ENCODE peak calls at places on chromosomes 4 and X, in eight cellular contexts. K is right cardiac atrium, C is keratinocyte, G is esophagus muscularis mucosa, W is left lung, J is RWPE1, I is cardiac muscle cell, S is A549. H is an unnamed sample.
A peak's percentile ranks its signal among the peaks of the same experiment; 100 is the strongest.

GRCh38 chr4:8618961-8619720 is 26.6 kb downstream of the CPZ start:
- DNase-seq in K (peak; percentile 46), C (no peak), G (no peak), W (no peak), J (no peak), I (no peak), S (no peak), H (no peak)

GRCh38 chrX:144732588-144732987 is 514.7 kb upstream of the SPANXN1 start:
- DNase-seq in K (no peak), C (peak; percentile 1), G (no peak), W (no peak), J (no peak), I (no peak), S (no peak), H (no peak)

GRCh38 chr4:105227054-105227453 is 80.4 kb downstream of the TET2 start:
- DNase-seq in K (no peak), C (no peak), G (no peak), W (no peak), J (no peak), I (peak; percentile 3), S (no peak), H (no peak)

GRCh38 chrX:147911192-147912022 is at the start of gene FMR1:
- DNase-seq in K (peak; percentile 97), C (peak; percentile 58), G (peak; percentile 96), W (peak; percentile 94), J (peak; percentile 96), I (peak; percentile 94), S (peak; percentile 94), H (peak; percentile 46)

GRCh38 chr4:63370997-63371396 is 1038.3 kb downstream of the TECRL start:
- DNase-seq in K (no peak), C (no peak), G (no peak), W (no peak), J (no peak), I (no peak), S (no peak), H (no peak)

GRCh38 chr4:82770607-82771006 is 28.0 kb downstream of the SCD5 start:
- DNase-seq in K (no peak), C (no peak), G (no peak), W (no peak), J (no peak), I (no peak), S (no peak), H (peak; percentile 77)

GRCh38 chrX:143701460-143701859 is 19.1 kb downstream of the SPANXN2 start:
- DNase-seq in K (no peak), C (no peak), G (no peak), W (no peak), J (no peak), I (no peak), S (no peak), H (no peak)

GRCh38 chrX:40140706-40141499 is 43.1 kb upstream of the BCOR start:
- DNase-seq in K (peak; percentile 73), C (no peak), G (no peak), W (no peak), J (no peak), I (peak; percentile 73), S (no peak), H (no peak)

DNA sequence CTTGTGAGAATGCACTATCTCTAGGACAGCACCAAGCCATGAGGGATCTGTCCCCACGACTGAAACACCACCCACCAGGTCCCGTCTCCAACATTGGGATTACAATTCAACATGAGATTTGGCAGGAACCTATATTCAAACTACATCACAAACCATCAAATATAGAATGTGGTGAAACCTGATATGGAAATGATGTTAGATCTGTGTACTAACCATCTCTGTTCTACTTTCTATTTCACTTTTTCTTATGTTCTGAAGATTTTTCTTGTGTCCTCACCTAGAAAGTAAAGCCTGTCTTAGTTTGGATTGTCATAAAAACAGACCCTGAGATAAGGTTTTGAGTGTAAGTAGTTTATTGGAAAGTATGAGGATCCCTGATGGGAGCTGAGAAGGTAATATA is 37.8 kb upstream of the TACR3 start:
- DNase-seq in K (no peak), C (no peak), G (no peak), W (no peak), J (no peak), I (no peak), S (no peak), H (no peak)
- H3K27ac ChIP-seq in K (no peak overlapping the region), C (no peak overlapping the region), G (no peak overlapping the region), W (no peak overlapping the region), J (no peak overlapping the region), I (no peak overlapping the region), S (no peak overlapping the region), H (no peak overlapping the region)

GRCh38 chr4:112885897-112886296 is 163.6 kb upstream of the ANK2 start:
- DNase-seq in K (no peak), C (no peak), G (no peak), W (no peak), J (no peak), I (no peak), S (no peak), H (no peak)
- H3K27ac ChIP-seq in K (no peak overlapping the region), C (no peak overlapping the region), G (no peak overlapping the region), W (no peak overlapping the region), J (no peak overlapping the region), I (no peak overlapping the region), S (no peak overlapping the region), H (no peak overlapping the region)

GRCh38 chrX:56764153-56764974 is 35.3 kb downstream of the NBDY start:
- DNase-seq in K (peak; percentile 88), C (no peak), G (peak; percentile 55), W (peak; percentile 72), J (peak; percentile 27), I (peak; percentile 84), S (peak; percentile 73), H (no peak)
- H3K27ac ChIP-seq in K (peak overlapping the region; percentile 29), C (peak overlapping the region; percentile 26), G (peak overlapping the region; percentile 86), W (peak overlapping the region; percentile 53), J (no peak overlapping the region), I (no peak overlapping the region), S (no peak overlapping the region), H (peak overlapping the region; percentile 97)

DNA sequence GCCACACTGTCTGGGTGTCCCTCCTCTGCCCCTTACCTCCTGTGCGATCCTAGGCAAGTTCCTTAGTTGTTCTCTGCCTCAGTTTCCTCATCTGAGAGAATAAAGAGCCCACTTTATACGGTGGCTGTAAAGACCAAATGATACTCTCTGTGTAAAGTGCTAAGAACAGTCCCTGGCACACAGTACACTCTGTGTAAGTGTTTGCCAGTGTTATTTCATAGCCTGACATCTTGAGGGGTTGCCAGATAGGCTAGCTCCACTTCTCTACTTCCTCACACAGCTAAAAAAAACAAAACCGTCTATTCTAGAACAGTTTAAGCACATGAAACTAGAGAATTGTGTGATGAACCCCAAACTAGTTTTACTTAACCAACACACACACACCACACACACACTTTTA is 17.1 kb downstream of the SPON2 start:
- DNase-seq in K (no peak), C (no peak), G (peak; percentile 74), W (no peak), J (no peak), I (no peak), S (no peak), H (no peak)
- H3K27ac ChIP-seq in K (no peak overlapping the region), C (no peak overlapping the region), G (peak overlapping the region; percentile 5), W (no peak overlapping the region), J (no peak overlapping the region), I (no peak overlapping the region), S (no peak overlapping the region), H (no peak overlapping the region)

GRCh38 chr4:147587061-147587460 is 30.1 kb upstream of the TMEM184C start:
- DNase-seq in K (no peak), C (no peak), G (no peak), W (no peak), J (no peak), I (no peak), S (no peak), H (no peak)

GRCh38 chr4:147594107-147594506 is 23.1 kb upstream of the TMEM184C start:
- DNase-seq in K (no peak), C (no peak), G (peak; percentile 47), W (no peak), J (no peak), I (peak; percentile 28), S (no peak), H (no peak)

GRCh38 chr4:147590249-147590920 is 26.8 kb upstream of the TMEM184C start:
- DNase-seq in K (peak; percentile 60), C (no peak), G (peak; percentile 57), W (peak; percentile 38), J (peak; percentile 52), I (peak; percentile 85), S (peak; percentile 52), H (peak; percentile 59)

GRCh38 chr4:147589586-147589985 is 27.6 kb upstream of the TMEM184C start:
- DNase-seq in K (no peak), C (no peak), G (peak; percentile 60), W (no peak), J (no peak), I (no peak), S (no peak), H (no peak)

GRCh38 chr4:147591048-147591577 is 26.1 kb upstream of the TMEM184C start:
- DNase-seq in K (no peak), C (no peak), G (peak; percentile 21), W (no peak), J (no peak), I (peak; percentile 20), S (no peak), H (no peak)
- H3K27ac ChIP-seq in K (no peak overlapping the region), C (no peak overlapping the region), G (no peak overlapping the region), W (no peak overlapping the region), J (no peak overlapping the region), I (no peak overlapping the region), S (no peak overlapping the region), H (no peak overlapping the region)

GRCh38 chr4:2241003-2241402 is 918 bp downstream of the HAUS3 start:
- DNase-seq in K (no peak), C (no peak), G (no peak), W (no peak), J (no peak), I (no peak), S (no peak), H (no peak)
- H3K27ac ChIP-seq in K (no peak overlapping the region), C (peak overlapping the region; percentile 24), G (peak overlapping the region; percentile 80), W (peak overlapping the region; percentile 81), J (peak overlapping the region; percentile 85), I (peak overlapping the region; percentile 61), S (peak overlapping the region; percentile 76), H (no peak overlapping the region)

DNA sequence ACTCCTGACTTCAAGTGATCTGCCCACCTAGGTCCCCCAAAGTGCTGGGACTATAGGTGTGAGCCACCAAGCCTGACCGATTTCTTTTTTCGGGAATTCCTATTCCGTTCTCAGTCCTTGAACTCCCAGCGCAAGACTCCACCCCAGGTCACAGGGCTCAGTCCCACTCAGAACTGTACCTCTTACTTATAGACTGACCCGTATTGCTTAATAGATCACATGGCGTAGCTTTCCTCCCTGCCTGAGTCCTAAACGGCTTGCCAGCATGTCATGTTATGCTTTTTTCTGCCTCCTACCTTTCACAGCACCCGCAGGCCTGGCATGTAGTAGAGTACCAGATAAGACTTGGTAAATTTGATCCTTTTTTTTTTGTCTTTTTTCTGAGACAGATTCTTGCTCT is 22.4 kb downstream of the SAT1 start:
- DNase-seq in K (no peak), C (no peak), G (no peak), W (no peak), J (no peak), I (no peak), S (no peak), H (no peak)
- H3K27ac ChIP-seq in K (no peak overlapping the region), C (no peak overlapping the region), G (no peak overlapping the region), W (peak overlapping the region; percentile 65), J (peak overlapping the region; percentile 87), I (no peak overlapping the region), S (peak overlapping the region; percentile 98), H (no peak overlapping the region)

GRCh38 chr4:137530176-137530575 is 2.1 kb downstream of the PCDH18 start:
- DNase-seq in K (no peak), C (no peak), G (no peak), W (no peak), J (no peak), I (peak; percentile 70), S (no peak), H (no peak)
- H3K27ac ChIP-seq in K (no peak overlapping the region), C (no peak overlapping the region), G (peak overlapping the region; percentile 87), W (no peak overlapping the region), J (no peak overlapping the region), I (no peak overlapping the region), S (no peak overlapping the region), H (no peak overlapping the region)

H was measured in caudate nucleus.